ENCODE peak calls at places on chromosomes 4 and X, in four cellular contexts. One of them, this sample, is unnamed. For H3K36me3, the result is how much of the 10 kb centered on the place peaks cover.

GRCh38 chr4:112510468-112511293 is 5.3 kb downstream of the NEUROG2 start:
- DNase-seq in suprapubic skin: no peak
- DNase-seq in endothelial cell of umbilical vein: no peak
- DNase-seq in Panc1: no peak
- DNase-seq in this sample: no peak

GRCh38 chr4:59238212-59238611 is 1961.9 kb upstream of the ADGRL3 start:
- DNase-seq in suprapubic skin: no peak
- DNase-seq in endothelial cell of umbilical vein: no peak
- DNase-seq in Panc1: no peak
- DNase-seq in this sample: no peak

GRCh38 chr4:119785963-119786362 is 157.4 kb upstream of the PDE5A start:
- DNase-seq in suprapubic skin: no peak
- DNase-seq in endothelial cell of umbilical vein: peak
- DNase-seq in Panc1: no peak
- DNase-seq in this sample: peak

GRCh38 chr4:71841336-71841735 is 57.5 kb upstream of the GC start:
- DNase-seq in suprapubic skin: no peak
- DNase-seq in endothelial cell of umbilical vein: no peak
- DNase-seq in Panc1: no peak
- DNase-seq in this sample: no peak

GRCh38 chr4:105965183-105965800 is 70.0 kb downstream of the NPNT start:
- DNase-seq in suprapubic skin: no peak
- DNase-seq in endothelial cell of umbilical vein: no peak
- DNase-seq in Panc1: no peak
- DNase-seq in this sample: no peak

GRCh38 chr4:112189754-112190153 is 41.8 kb upstream of the AP1AR start:
- DNase-seq in suprapubic skin: no peak
- DNase-seq in endothelial cell of umbilical vein: peak
- DNase-seq in Panc1: no peak
- DNase-seq in this sample: no peak

GRCh38 chrX:40651620-40652223 is 4.4 kb upstream of the CXorf38 start:
- DNase-seq in suprapubic skin: no peak
- DNase-seq in endothelial cell of umbilical vein: peak
- DNase-seq in Panc1: no peak
- DNase-seq in this sample: peak

GRCh38 chrX:65690057-65690855 is 22.8 kb downstream of the MSN start:
- DNase-seq in suprapubic skin: no peak
- DNase-seq in endothelial cell of umbilical vein: no peak
- DNase-seq in Panc1: no peak
- DNase-seq in this sample: no peak

GRCh38 chr4:76689079-76689817 is 208.7 kb downstream of the SOWAHB start:
- DNase-seq in suprapubic skin: no peak
- DNase-seq in endothelial cell of umbilical vein: peak
- DNase-seq in Panc1: no peak
- DNase-seq in this sample: peak

GRCh38 chr4:55435136-55435535 is 39.4 kb downstream of the TMEM165 start:
- DNase-seq in suprapubic skin: no peak
- DNase-seq in endothelial cell of umbilical vein: peak
- DNase-seq in Panc1: no peak
- DNase-seq in this sample: no peak

GRCh38 chr4:54547299-54548097 is 110.3 kb upstream of the KIT start:
- DNase-seq in suprapubic skin: no peak
- DNase-seq in endothelial cell of umbilical vein: no peak
- DNase-seq in Panc1: no peak
- DNase-seq in this sample: peak

GRCh38 chr4:82372502-82372873 is 1.3 kb downstream of the HNRNPD start:
- DNase-seq in suprapubic skin: no peak
- DNase-seq in endothelial cell of umbilical vein: peak
- DNase-seq in Panc1: no peak
- DNase-seq in this sample: peak

DNA sequence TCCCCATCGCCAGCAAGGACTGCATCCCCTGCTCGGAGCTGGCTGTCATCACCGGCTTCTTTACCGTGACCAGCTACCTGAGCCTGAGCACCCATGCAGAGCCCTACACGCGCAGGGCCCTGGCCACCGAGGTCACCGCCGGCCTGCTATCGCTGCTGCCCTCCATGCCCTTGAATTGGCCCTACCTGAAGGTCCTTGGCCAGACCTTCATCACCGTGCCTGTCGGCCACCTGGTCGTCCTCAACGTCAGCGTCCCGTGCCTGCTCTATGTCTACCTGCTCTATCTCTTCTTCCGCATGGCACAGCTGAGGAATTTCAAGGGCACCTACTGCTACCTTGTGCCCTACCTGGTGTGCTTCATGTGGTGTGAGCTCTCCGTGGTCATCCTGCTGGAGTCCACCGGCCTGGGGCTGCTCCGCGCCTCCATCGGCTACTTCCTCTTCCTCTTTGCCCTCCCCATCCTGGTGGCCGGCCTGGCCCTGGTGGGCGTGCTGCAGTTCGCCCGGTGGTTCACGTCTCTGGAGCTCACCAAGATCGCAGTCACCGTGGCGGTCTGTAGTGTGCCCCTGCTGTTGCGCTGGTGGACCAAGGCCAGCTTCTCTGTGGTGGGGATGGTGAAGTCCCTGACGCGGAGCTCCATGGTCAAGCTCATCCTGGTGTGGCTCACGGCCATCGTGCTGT is 31.5 kb downstream of the WFS1 start:
- DNase-seq in suprapubic skin: no peak
- DNase-seq in endothelial cell of umbilical vein: no peak
- DNase-seq in Panc1: no peak
- DNase-seq in this sample: no peak
- H3K36me3 ChIP-seq in suprapubic skin: half or more
- H3K36me3 ChIP-seq in endothelial cell of umbilical vein: under half
- H3K36me3 ChIP-seq in Panc1: under half
- H3K36me3 ChIP-seq in this sample: half or more

GRCh38 chr4:100517864-100518341 is at the start of gene EMCN:
- DNase-seq in suprapubic skin: no peak
- DNase-seq in endothelial cell of umbilical vein: peak
- DNase-seq in Panc1: no peak
- DNase-seq in this sample: no peak
- TF ChIP-seq POLR2AphosphoS5 in suprapubic skin: no peak
- TF ChIP-seq POLR2AphosphoS5 in endothelial cell of umbilical vein: peak
- TF ChIP-seq POLR2AphosphoS5 in Panc1: no peak
- TF ChIP-seq POLR2AphosphoS5 in this sample: peak

GRCh38 chr4:20095805-20096541 is 155.7 kb upstream of the SLIT2 start:
- DNase-seq in suprapubic skin: no peak
- DNase-seq in endothelial cell of umbilical vein: no peak
- DNase-seq in Panc1: no peak
- DNase-seq in this sample: no peak
- H3K36me3 ChIP-seq in suprapubic skin: under half
- H3K36me3 ChIP-seq in endothelial cell of umbilical vein: under half
- H3K36me3 ChIP-seq in Panc1: under half
- H3K36me3 ChIP-seq in this sample: under half

DNA sequence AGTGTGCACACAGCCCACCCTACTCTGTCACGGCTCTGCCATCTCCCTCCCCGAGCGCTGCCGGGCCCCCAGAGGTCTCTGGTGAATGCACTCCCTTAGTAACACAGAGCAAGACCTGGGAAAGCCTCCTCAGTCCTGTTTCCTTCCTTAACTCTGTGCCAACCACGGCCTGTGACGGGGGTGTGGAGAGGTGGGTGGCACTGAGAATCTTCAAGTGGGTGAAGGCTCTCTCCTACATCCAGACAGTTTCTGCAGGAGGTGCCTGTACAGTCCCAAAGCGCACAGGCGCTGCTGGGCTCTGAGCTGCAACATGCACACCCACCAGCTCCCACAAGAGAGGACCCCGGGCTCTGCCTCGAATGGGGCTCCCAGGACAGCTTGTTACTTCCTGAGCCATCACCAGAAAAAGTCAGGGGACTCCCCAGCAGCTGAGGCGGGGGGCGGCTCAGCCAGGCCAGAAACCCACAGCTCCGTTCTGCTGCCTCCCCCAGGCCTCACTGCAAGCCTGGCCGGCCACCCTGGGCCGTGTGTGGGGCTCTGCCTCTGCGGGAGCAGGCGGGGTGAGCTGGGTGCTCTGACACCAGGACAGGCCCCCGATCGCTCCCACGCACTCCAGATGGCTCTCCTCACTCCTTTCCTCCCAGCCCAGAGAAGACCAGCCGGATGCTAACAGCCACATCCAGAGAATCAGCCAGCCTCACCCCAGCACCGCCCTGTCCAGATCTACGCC is 29.7 kb downstream of the FAM53A start:
- DNase-seq in suprapubic skin: no peak
- DNase-seq in endothelial cell of umbilical vein: no peak
- DNase-seq in Panc1: no peak
- DNase-seq in this sample: no peak
- TF ChIP-seq POLR2AphosphoS5 in suprapubic skin: no peak
- TF ChIP-seq POLR2AphosphoS5 in endothelial cell of umbilical vein: no peak
- TF ChIP-seq POLR2AphosphoS5 in Panc1: no peak
- TF ChIP-seq POLR2AphosphoS5 in this sample: no peak

GRCh38 chrX:134377537-134377936 is 82.4 kb upstream of the HPRT1 start:
- DNase-seq in suprapubic skin: no peak
- DNase-seq in endothelial cell of umbilical vein: peak
- DNase-seq in Panc1: no peak
- DNase-seq in this sample: no peak

GRCh38 chrX:134388161-134389109 is 71.5 kb upstream of the HPRT1 start:
- DNase-seq in suprapubic skin: no peak
- DNase-seq in endothelial cell of umbilical vein: no peak
- DNase-seq in Panc1: no peak
- DNase-seq in this sample: no peak

DNA sequence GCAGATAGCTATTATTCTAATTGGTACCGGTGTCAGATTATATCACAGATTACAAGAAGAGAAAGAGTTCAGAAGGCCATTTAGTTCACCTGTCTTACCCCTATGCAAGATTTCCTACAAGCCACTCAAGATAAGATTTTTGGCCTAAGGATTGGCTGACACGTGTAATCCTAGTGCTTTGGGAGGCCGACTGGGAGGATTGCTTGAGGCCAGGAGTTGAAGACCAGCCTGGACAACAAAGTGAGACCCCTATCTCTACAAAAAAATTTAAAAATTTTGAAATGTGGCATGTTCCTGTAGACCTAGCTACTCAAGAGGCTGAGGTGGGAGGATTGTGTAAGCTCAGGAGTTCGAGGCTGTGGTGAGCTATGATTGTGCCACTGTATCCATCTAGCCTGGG is 77.1 kb upstream of the HPRT1 start:
- DNase-seq in suprapubic skin: no peak
- DNase-seq in endothelial cell of umbilical vein: no peak
- DNase-seq in Panc1: no peak
- DNase-seq in this sample: no peak
- H3K36me3 ChIP-seq in suprapubic skin: under half
- H3K36me3 ChIP-seq in endothelial cell of umbilical vein: under half
- H3K36me3 ChIP-seq in Panc1: under half
- H3K36me3 ChIP-seq in this sample: under half

This sample was measured in stomach.